ENCODE peak calls at places on chromosomes 16 and 17, in four cellular contexts. G is heart right ventricle, O is HCT116, B is fibroblast of pulmonary artery. W is an unnamed sample.

GRCh38 chr16:79278506-79278905 is 322.0 kb downstream of the MAF start:
- DNase-seq in G (no peak), O (no peak), B (no peak), W (peak; percentile 79)

GRCh38 chr17:55708575-55708974 is 14.1 kb downstream of the TMEM100 start:
- DNase-seq in G (no peak), O (no peak), B (no peak), W (no peak)

GRCh38 chr17:77325826-77326581 is 185.2 kb downstream of the SEC14L1 start:
- DNase-seq in G (no peak), O (no peak), B (no peak), W (no peak)

GRCh38 chr17:39820541-39820940 is 43.6 kb downstream of the IKZF3 start:
- DNase-seq in G (no peak), O (no peak), B (no peak), W (no peak)

GRCh38 chr17:64028874-64029464 is 8.5 kb upstream of the ICAM2 start:
- DNase-seq in G (no peak), O (peak; percentile 66), B (peak; percentile 80), W (peak; percentile 52)

GRCh38 chr16:14501331-14502255 is 128.5 kb downstream of the PARN start:
- DNase-seq in G (peak; percentile 83), O (peak; percentile 67), B (peak; percentile 97), W (no peak)

GRCh38 chr16:87297918-87298631 is 19.1 kb downstream of the C16orf95 start:
- DNase-seq in G (no peak), O (no peak), B (peak; percentile 33), W (no peak)

GRCh38 chr17:47404006-47404405 is 80.3 kb downstream of the EFCAB13 start:
- DNase-seq in G (no peak), O (no peak), B (no peak), W (no peak)

GRCh38 chr16:79843631-79844043 is 243.1 kb upstream of the MAF start:
- DNase-seq in G (no peak), O (no peak), B (no peak), W (peak; percentile 4)

DNA sequence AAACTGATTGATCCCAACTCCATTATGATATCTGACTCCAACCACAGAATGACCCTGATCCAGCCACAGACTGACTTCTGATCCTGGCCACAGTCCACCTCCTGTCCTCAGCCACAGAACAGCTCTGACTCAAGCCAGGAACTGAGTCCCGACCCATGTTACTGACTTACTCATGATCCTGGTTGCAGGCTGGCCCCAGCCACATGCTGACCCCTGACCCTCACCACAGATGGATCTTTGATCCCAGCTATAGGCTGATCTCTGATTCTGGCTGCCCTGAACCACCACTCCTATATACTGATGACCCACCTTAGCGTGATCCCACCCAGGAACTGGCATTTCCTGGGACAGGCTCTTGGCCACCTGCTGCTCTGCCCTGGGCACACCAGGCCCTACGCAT is 32.2 kb upstream of the IL21R start:
- DNase-seq in G (no peak), O (no peak), B (no peak), W (no peak)
- TF ChIP-seq CTCF in G (no peak), O (no peak), B (no peak), W (no peak)

GRCh38 chr16:2981177-2981898 is 1.1 kb upstream of the PKMYT1 start:
- DNase-seq in G (no peak), O (no peak), B (peak; percentile 16), W (no peak)
- H3K4me3 ChIP-seq in G (peak overlapping the region; percentile 89), O (peak overlapping the region; percentile 89), B (peak overlapping the region; percentile 69), W (peak overlapping the region; percentile 87)

GRCh38 chr17:73231841-73232586 is 29.7 kb downstream of the CPSF4L start:
- DNase-seq in G (peak; percentile 98), O (peak; percentile 87), B (peak; percentile 93), W (peak; percentile 87)
- TF ChIP-seq CTCF in G (peak; percentile 60), O (no peak), B (peak; percentile 4), W (no peak)

DNA sequence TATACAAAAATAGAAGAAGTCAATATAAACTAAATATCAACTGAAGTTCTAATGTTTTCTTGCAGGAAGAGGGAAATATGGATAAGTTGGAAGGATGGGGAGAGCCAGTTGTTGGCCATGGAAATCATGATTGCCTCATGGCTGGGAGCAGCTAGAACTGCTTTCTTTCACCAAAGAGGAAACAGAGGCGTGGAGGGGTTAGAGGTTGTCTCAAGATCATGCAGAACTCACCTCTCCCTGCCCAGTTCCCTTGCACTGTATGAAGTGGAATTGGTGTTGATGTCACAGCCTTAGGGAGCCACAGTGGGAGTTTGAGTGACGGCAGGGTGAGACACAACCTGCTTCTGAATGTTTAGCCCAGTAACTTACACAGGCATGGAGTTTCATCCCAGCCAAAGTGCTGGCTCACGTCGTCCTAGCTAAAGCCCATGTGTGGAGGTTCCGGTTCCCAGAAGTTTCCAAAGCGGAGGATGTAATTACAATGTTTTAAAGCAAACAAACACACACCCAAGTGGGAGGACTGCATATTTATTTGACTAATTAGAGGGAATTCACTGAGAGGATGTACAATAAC is 118.9 kb upstream of the CDH5 start:
- DNase-seq in G (no peak), O (no peak), B (peak; percentile 75), W (no peak)
- H3K4me3 ChIP-seq in G (no peak overlapping the region), O (no peak overlapping the region), B (no peak overlapping the region), W (no peak overlapping the region)

DNA sequence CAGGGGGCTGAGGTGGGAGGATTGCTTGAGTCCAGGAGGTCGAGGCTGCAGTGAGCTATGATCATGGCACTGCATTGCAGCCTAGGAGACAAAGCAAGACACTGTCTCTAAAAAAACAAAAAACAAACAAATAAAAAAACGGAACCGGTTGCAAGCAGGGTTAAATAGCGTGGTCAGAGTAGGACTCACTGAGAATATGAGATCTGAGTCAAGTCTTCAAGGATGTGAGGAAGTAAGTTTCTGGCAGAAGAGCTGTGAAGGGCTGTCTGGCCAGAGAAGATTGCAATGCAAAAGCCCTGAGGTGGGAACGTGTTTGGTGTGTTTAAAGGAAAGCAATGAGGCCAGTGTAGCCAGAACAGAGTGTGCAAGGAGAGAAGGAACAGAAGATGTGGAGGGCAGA is 6.2 kb downstream of the G6PC1 start:
- DNase-seq in G (no peak), O (no peak), B (no peak), W (no peak)
- TF ChIP-seq CTCF in G (no peak), O (no peak), B (no peak), W (no peak)